ENCODE peak calls at places on chromosomes 6 and 20, in eight cellular contexts. Z is GM12865, H is brain microvascular endothelial cell, F is AG09309, Y is transverse colon, G is neural progenitor cell, X is foreskin fibroblast, K is SK-N-SH. C is an unnamed sample.

GRCh38 chr6:169726049-169726400 is 1.7 kb upstream of the PHF10 start:
- DNase-seq in Z (no peak), H (no peak), F (no peak), Y (no peak), G (no peak), X (no peak), K (no peak), C (no peak)

GRCh38 chr6:57252975-57253374 is 30.9 kb upstream of the RAB23 start:
- DNase-seq in Z (no peak), H (no peak), F (no peak), Y (no peak), G (no peak), X (peak), K (no peak), C (no peak)

GRCh38 chr20:63254536-63255384 is 497 bp upstream of the NKAIN4 start:
- DNase-seq in Z (no peak), H (no peak), F (no peak), Y (no peak), G (peak), X (no peak), K (no peak), C (no peak)

GRCh38 chr20:62557425-62557824 is 81.6 kb upstream of the GATA5 start:
- DNase-seq in Z (no peak), H (no peak), F (no peak), Y (no peak), G (no peak), X (no peak), K (no peak), C (no peak)

GRCh38 chr6:98844244-98845161 is 10.1 kb downstream of the POU3F2 start:
- DNase-seq in Z (no peak), H (no peak), F (no peak), Y (no peak), G (peak), X (peak), K (peak), C (no peak)

GRCh38 chr20:50369225-50370035 is 140.8 kb upstream of the PTPN1 start:
- DNase-seq in Z (no peak), H (no peak), F (no peak), Y (peak), G (no peak), X (no peak), K (no peak), C (no peak)

GRCh38 chr6:56864171-56864616 is 90.7 kb upstream of the BEND6 start:
- DNase-seq in Z (no peak), H (no peak), F (no peak), Y (no peak), G (no peak), X (peak), K (no peak), C (no peak)

GRCh38 chr6:16524380-16524707 is 236.9 kb downstream of the ATXN1 start:
- DNase-seq in Z (no peak), H (peak), F (no peak), Y (no peak), G (no peak), X (peak), K (no peak), C (no peak)

GRCh38 chr6:66663127-66663526 is 956.1 kb upstream of the EYS start:
- DNase-seq in Z (no peak), H (no peak), F (no peak), Y (no peak), G (peak), X (peak), K (no peak), C (no peak)

GRCh38 chr6:41505084-41506049 is 40.8 kb upstream of the FOXP4 start:
- DNase-seq in Z (peak), H (peak), F (peak), Y (peak), G (peak), X (peak), K (peak), C (no peak)

GRCh38 chr6:149054559-149055194 is 262.8 kb upstream of the TAB2 start:
- DNase-seq in Z (peak), H (no peak), F (no peak), Y (no peak), G (no peak), X (no peak), K (no peak), C (no peak)

GRCh38 chr6:147868493-147869222 is 360.2 kb downstream of the SAMD5 start:
- DNase-seq in Z (no peak), H (no peak), F (no peak), Y (no peak), G (no peak), X (peak), K (no peak), C (no peak)

GRCh38 chr20:49471397-49471796 is 11.1 kb downstream of the KCNB1 start:
- DNase-seq in Z (no peak), H (no peak), F (no peak), Y (no peak), G (no peak), X (no peak), K (no peak), C (no peak)

GRCh38 chr6:164753517-164753916 is 555.9 kb downstream of the C6orf118 start:
- DNase-seq in Z (no peak), H (peak), F (no peak), Y (no peak), G (no peak), X (no peak), K (no peak), C (peak)

GRCh38 chr6:118869350-118869749 is 24.6 kb upstream of the ASF1A start:
- DNase-seq in Z (no peak), H (no peak), F (no peak), Y (no peak), G (no peak), X (peak), K (no peak), C (no peak)

GRCh38 chr20:20548527-20549266 is 163.7 kb downstream of the RALGAPA2 start:
- DNase-seq in Z (no peak), H (no peak), F (no peak), Y (no peak), G (no peak), X (no peak), K (no peak), C (no peak)

GRCh38 chr6:153103256-153103655 is 27.8 kb downstream of the RGS17 start:
- DNase-seq in Z (no peak), H (no peak), F (no peak), Y (no peak), G (no peak), X (no peak), K (no peak), C (no peak)

GRCh38 chr20:40019510-40019909 is 669.5 kb downstream of the MAFB start:
- DNase-seq in Z (no peak), H (no peak), F (no peak), Y (no peak), G (no peak), X (no peak), K (no peak), C (no peak)

GRCh38 chr20:41800040-41800439 is 181.9 kb upstream of the CHD6 start:
- DNase-seq in Z (no peak), H (no peak), F (no peak), Y (no peak), G (no peak), X (no peak), K (no peak), C (no peak)

GRCh38 chr6:149456311-149457021 is 28.3 kb downstream of the ZC3H12D start:
- DNase-seq in Z (no peak), H (no peak), F (no peak), Y (no peak), G (no peak), X (no peak), K (no peak), C (no peak)

GRCh38 chr20:5153152-5153467 is 26.3 kb downstream of the CDS2 start:
- DNase-seq in Z (no peak), H (no peak), F (no peak), Y (no peak), G (no peak), X (no peak), K (no peak), C (no peak)

GRCh38 chr6:161127071-161127740 is 135.6 kb downstream of the MAP3K4 start:
- DNase-seq in Z (no peak), H (no peak), F (no peak), Y (no peak), G (no peak), X (no peak), K (no peak), C (no peak)

GRCh38 chr20:31869673-31869941 is 720 bp downstream of the DUSP15 start:
- DNase-seq in Z (no peak), H (no peak), F (no peak), Y (no peak), G (no peak), X (no peak), K (no peak), C (no peak)

GRCh38 chr20:31868853-31869672 is 1.3 kb downstream of the DUSP15 start:
- DNase-seq in Z (no peak), H (no peak), F (no peak), Y (no peak), G (no peak), X (no peak), K (peak), C (no peak)

GRCh38 chr20:31870703-31871601 is 518 bp downstream of the TTLL9 start:
- DNase-seq in Z (no peak), H (no peak), F (no peak), Y (peak), G (no peak), X (no peak), K (no peak), C (no peak)

GRCh38 chr20:31871602-31871954 is 1.1 kb downstream of the TTLL9 start:
- DNase-seq in Z (no peak), H (no peak), F (no peak), Y (no peak), G (no peak), X (no peak), K (no peak), C (no peak)

GRCh38 chr20:31869942-31870702 is at the start of the genes DUSP15 and TTLL9:
- DNase-seq in Z (no peak), H (no peak), F (no peak), Y (peak), G (peak), X (peak), K (peak), C (no peak)
- H3K4me3 ChIP-seq in Z (peak), H (peak), F (peak), Y (peak), G (peak), X (peak), K (peak), C (peak)

DNA sequence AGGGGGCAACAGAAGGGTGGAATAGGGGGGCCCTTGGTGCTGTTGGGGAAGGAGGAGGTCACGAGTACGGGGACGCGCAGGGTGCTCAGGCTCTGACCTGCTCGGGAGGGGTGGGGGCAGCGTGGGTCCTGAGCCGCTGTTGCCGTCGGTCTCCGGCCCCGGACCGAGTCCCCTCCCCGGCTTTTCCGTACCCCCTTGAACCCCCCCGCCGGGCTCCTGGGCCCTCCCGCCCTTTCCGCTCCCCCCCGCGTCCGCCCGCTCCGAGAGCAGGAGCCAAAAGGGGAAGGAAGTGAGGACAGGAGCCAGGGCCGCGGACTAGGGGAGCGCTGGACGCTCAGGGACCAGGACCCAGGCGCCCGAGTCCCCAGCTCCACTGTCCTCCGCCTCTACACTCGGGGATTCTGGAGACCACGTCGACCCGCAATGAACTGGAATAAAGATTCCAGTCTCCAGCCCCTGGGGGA is at the start of gene RGL2:
- DNase-seq in Z (peak), H (no peak), F (no peak), Y (peak), G (peak), X (peak), K (peak), C (no peak)
- TF ChIP-seq CTCF in Z (no peak), H (no peak), F (no peak), Y (no peak), G (no peak), X (no peak), K (no peak), C (no peak)

GRCh38 chr6:122048570-122048969 is 350.9 kb upstream of the HSF2 start:
- DNase-seq in Z (no peak), H (no peak), F (no peak), Y (no peak), G (no peak), X (peak), K (no peak), C (no peak)
- H3K4me3 ChIP-seq in Z (no peak), H (no peak), F (peak), Y (no peak), G (no peak), X (no peak), K (no peak), C (no peak)

DNA sequence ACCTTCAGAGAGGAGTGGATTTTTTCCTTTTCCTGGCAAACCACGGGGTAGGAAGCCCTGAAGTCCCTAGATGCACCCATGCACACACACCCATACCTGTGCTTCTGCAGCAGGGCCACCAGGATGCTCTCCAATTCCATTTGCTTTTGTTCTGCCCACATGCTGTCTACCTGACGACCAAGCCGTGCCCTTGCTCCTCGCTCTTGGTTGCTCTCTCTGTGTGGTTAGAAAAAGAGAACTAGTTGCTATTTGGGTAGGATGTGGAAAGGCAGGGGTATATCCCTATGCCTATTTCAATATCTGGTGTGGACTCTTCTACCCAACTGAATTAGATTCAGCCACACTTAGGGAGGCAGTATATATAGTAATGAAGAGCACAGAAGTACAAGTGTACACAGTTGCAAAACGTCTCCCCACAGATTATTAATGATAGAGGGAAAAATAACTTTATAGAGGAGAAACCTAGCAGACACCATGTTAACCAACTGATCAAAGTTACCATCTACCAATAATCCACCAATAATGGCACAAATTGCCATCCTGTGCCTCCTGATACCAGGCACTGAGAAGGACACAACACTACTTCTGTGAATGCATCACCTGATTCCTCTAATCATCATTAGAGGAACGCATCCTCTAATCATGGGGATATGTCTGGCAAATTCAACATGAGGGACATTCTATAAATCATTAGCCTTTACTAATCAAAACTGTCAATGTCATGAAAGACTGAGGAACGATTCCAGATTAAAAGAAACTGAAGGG is 7.3 kb downstream of the GHRH start:
- DNase-seq in Z (peak), H (no peak), F (no peak), Y (no peak), G (no peak), X (no peak), K (no peak), C (no peak)
- TF ChIP-seq CTCF in Z (peak), H (no peak), F (no peak), Y (no peak), G (no peak), X (no peak), K (no peak), C (no peak)

GRCh38 chr6:39882567-39882953 is 51.7 kb downstream of the MOCS1 start:
- DNase-seq in Z (no peak), H (peak), F (peak), Y (no peak), G (no peak), X (peak), K (no peak), C (peak)
- H3K4me3 ChIP-seq in Z (no peak), H (peak), F (peak), Y (no peak), G (no peak), X (no peak), K (no peak), C (no peak)

GRCh38 chr6:144585217-144585814 is 300.2 kb downstream of the UTRN start:
- DNase-seq in Z (peak), H (peak), F (no peak), Y (no peak), G (peak), X (peak), K (peak), C (no peak)
- TF ChIP-seq CTCF in Z (peak), H (peak), F (peak), Y (peak), G (peak), X (peak), K (peak), C (peak)

DNA sequence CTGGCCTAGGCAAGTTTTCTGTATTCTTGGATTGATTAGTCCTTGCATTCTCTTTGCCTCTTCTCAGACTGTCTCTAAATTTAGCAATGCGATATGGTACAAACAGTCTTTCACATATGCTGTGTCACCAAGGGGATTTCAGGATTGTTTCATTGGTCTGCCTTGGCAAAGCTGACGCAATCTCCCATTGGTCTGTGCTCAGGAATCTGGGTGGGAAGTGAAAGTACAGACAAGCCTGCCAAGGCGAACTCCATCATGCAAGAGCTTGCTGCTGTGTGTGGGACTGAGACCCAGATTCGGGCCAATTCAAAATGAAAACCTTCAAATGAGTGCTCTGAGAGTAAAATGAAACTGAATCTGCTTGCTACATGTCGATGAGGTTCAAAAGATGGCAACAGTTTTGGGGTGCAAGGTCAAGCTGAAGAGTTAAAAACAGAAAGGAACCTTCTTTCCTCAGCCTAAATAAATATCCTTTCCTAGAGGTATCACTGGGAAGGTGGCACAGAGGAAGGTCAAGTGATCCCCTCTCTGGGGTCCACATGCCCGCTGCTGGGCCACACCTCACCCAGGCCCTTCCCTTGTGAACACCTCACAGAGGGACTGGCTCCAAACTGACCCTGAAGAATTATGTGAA is 198.8 kb upstream of the PREP start:
- DNase-seq in Z (peak), H (peak), F (peak), Y (peak), G (no peak), X (peak), K (no peak), C (no peak)
- H3K4me3 ChIP-seq in Z (peak), H (no peak), F (no peak), Y (no peak), G (no peak), X (no peak), K (peak), C (no peak)

DNA sequence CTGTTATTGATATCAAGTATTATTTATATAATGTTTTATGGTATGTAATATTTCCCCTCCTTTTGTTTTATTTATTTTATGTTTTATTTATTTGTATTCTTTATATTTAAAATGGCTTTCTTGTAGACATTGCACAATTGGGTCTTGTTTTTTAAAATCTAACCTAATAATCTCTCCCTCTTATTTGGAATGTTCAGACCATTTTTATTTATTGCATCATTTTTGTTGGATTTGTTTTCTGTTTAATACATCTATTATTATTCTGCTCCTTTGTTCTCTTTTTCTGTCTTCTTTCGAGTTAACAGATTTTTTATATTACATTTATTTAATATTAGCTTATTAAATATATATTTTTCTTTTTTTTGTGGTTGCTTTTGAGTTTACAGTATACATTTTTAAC is 43.1 kb upstream of the SLC35B3 start:
- DNase-seq in Z (no peak), H (no peak), F (no peak), Y (no peak), G (no peak), X (no peak), K (no peak), C (no peak)
- TF ChIP-seq CTCF in Z (no peak), H (no peak), F (no peak), Y (no peak), G (no peak), X (no peak), K (no peak), C (no peak)

GRCh38 chr20:58179432-58180099 is 48.9 kb downstream of the ANKRD60 start:
- DNase-seq in Z (peak), H (peak), F (no peak), Y (peak), G (peak), X (peak), K (peak), C (no peak)
- H3K4me3 ChIP-seq in Z (no peak), H (peak), F (peak), Y (no peak), G (peak), X (peak), K (peak), C (no peak)

DNA sequence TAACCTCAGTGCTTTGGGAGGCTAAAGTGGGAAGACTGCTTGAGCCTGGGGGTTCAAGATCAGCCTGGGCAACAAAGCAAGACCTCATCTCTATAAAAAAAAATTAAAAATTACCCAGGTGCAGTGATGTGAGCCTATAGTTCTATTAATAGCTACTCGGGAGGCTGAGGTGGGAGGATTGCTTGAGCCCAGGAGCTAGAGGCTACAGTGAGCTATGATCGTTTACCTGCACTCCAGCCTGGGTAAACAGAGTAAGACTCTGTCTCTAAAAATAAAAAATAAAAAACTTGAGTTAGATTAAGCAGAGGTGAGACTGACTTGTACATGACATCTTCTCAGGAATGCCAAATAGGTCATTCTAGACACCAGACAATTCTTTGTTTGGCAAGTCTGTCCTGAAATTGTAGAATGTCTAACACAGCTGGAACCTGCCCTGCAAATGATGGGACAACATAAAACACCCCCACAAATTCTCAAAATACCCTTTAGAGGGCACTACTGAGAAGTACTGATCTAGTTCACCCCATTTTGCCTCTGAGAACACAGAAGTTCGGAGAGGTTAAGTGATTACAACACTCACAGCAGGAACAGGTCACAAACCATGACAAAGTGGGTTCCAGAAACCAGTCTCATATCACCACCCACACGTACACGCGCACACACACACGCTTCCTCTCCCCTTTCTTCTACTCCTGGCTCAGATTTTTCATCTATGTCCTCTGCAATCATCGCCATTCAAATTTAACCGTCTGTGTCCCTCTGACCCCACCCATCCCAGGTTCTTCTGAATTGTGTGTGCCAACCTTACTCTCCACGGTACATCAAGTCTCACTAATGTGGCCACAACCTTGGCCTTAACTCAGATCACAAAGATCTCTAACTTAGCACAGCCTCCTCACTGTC is 38.3 kb downstream of the ARHGAP18 start:
- DNase-seq in Z (peak), H (no peak), F (no peak), Y (peak), G (peak), X (no peak), K (no peak), C (no peak)
- TF ChIP-seq CTCF in Z (peak), H (peak), F (peak), Y (peak), G (peak), X (no peak), K (peak), C (no peak)